ENCODE peak calls at places on chromosomes 4 and X, in nine cellular contexts. One of them, this sample, is unnamed.

GRCh38 chrX:9122504-9123245 is 88.7 kb upstream of the FAM9B start:
- DNase-seq in mucosa of descending colon: no peak
- DNase-seq in adipocyte: peak; percentile 14
- DNase-seq in iPS DF 6.9: no peak
- DNase-seq in left lung: no peak
- DNase-seq in lower lobe of right lung: no peak
- DNase-seq in breast epithelium: no peak
- DNase-seq in tibial nerve: peak; percentile 4
- DNase-seq in IMR-90: peak; percentile 35
- DNase-seq in this sample: no peak

GRCh38 chr4:129092636-129093172 is 635 bp downstream of the SCLT1 start:
- DNase-seq in IMR-90: peak; percentile 28
- DNase-seq in left lung: no peak
- DNase-seq in breast epithelium: no peak
- DNase-seq in adipocyte: peak; percentile 59
- DNase-seq in mucosa of descending colon: no peak
- DNase-seq in tibial nerve: no peak
- DNase-seq in iPS DF 6.9: no peak
- DNase-seq in lower lobe of right lung: no peak
- DNase-seq in this sample: no peak

GRCh38 chr4:20723019-20723418 is 22.8 kb downstream of the PACRGL start:
- DNase-seq in mucosa of descending colon: no peak
- DNase-seq in tibial nerve: no peak
- DNase-seq in lower lobe of right lung: no peak
- DNase-seq in left lung: no peak
- DNase-seq in iPS DF 6.9: no peak
- DNase-seq in adipocyte: no peak
- DNase-seq in breast epithelium: no peak
- DNase-seq in IMR-90: no peak
- DNase-seq in this sample: no peak

GRCh38 chrX:130637591-130637990 is 235.8 kb downstream of the RBMX2 start:
- DNase-seq in lower lobe of right lung: no peak
- DNase-seq in breast epithelium: no peak
- DNase-seq in iPS DF 6.9: no peak
- DNase-seq in tibial nerve: no peak
- DNase-seq in mucosa of descending colon: no peak
- DNase-seq in left lung: no peak
- DNase-seq in IMR-90: peak; percentile 58
- DNase-seq in adipocyte: peak; percentile 55
- DNase-seq in this sample: no peak

GRCh38 chr4:36230523-36230922 is 13.8 kb downstream of the ARAP2 start:
- DNase-seq in IMR-90: no peak
- DNase-seq in left lung: no peak
- DNase-seq in iPS DF 6.9: no peak
- DNase-seq in mucosa of descending colon: no peak
- DNase-seq in breast epithelium: no peak
- DNase-seq in tibial nerve: no peak
- DNase-seq in lower lobe of right lung: no peak
- DNase-seq in adipocyte: no peak
- DNase-seq in this sample: no peak

GRCh38 chr4:122010610-122011009 is 58.8 kb upstream of the TRPC3 start:
- DNase-seq in adipocyte: peak; percentile 21
- DNase-seq in left lung: no peak
- DNase-seq in lower lobe of right lung: no peak
- DNase-seq in tibial nerve: no peak
- DNase-seq in iPS DF 6.9: no peak
- DNase-seq in IMR-90: peak; percentile 95
- DNase-seq in mucosa of descending colon: no peak
- DNase-seq in breast epithelium: no peak
- DNase-seq in this sample: no peak

GRCh38 chr4:52627876-52628275 is 31.2 kb downstream of the USP46 start:
- DNase-seq in lower lobe of right lung: no peak
- DNase-seq in breast epithelium: no peak
- DNase-seq in IMR-90: no peak
- DNase-seq in mucosa of descending colon: peak; percentile 4
- DNase-seq in tibial nerve: no peak
- DNase-seq in adipocyte: no peak
- DNase-seq in left lung: no peak
- DNase-seq in iPS DF 6.9: no peak
- DNase-seq in this sample: no peak

GRCh38 chr4:57777871-57778270 is 667.7 kb upstream of the IGFBP7 start:
- DNase-seq in IMR-90: no peak
- DNase-seq in tibial nerve: no peak
- DNase-seq in mucosa of descending colon: no peak
- DNase-seq in lower lobe of right lung: no peak
- DNase-seq in left lung: no peak
- DNase-seq in iPS DF 6.9: no peak
- DNase-seq in breast epithelium: no peak
- DNase-seq in adipocyte: no peak
- DNase-seq in this sample: no peak

GRCh38 chr4:141686929-141687328 is 50.5 kb downstream of the IL15 start:
- DNase-seq in tibial nerve: peak; percentile 43
- DNase-seq in lower lobe of right lung: no peak
- DNase-seq in left lung: no peak
- DNase-seq in adipocyte: no peak
- DNase-seq in iPS DF 6.9: no peak
- DNase-seq in mucosa of descending colon: peak; percentile 11
- DNase-seq in IMR-90: no peak
- DNase-seq in breast epithelium: no peak
- DNase-seq in this sample: no peak

GRCh38 chr4:86960557-86960959 is 25.7 kb downstream of the AFF1 start:
- DNase-seq in breast epithelium: no peak
- DNase-seq in IMR-90: peak; percentile 46
- DNase-seq in left lung: no peak
- DNase-seq in tibial nerve: no peak
- DNase-seq in iPS DF 6.9: no peak
- DNase-seq in adipocyte: peak; percentile 63
- DNase-seq in lower lobe of right lung: no peak
- DNase-seq in mucosa of descending colon: no peak
- DNase-seq in this sample: no peak

GRCh38 chrX:107716045-107716684 is 59.4 kb downstream of the TSC22D3 start:
- DNase-seq in breast epithelium: no peak
- DNase-seq in IMR-90: peak; percentile 21
- DNase-seq in left lung: peak; percentile 78
- DNase-seq in mucosa of descending colon: peak; percentile 23
- DNase-seq in tibial nerve: no peak
- DNase-seq in adipocyte: peak; percentile 34
- DNase-seq in lower lobe of right lung: peak; percentile 54
- DNase-seq in iPS DF 6.9: no peak
- DNase-seq in this sample: peak; percentile 51

GRCh38 chrX:132592880-132593279 is 104.0 kb upstream of the MBNL3 start:
- DNase-seq in breast epithelium: no peak
- DNase-seq in iPS DF 6.9: no peak
- DNase-seq in adipocyte: peak; percentile 51
- DNase-seq in mucosa of descending colon: peak; percentile 12
- DNase-seq in left lung: no peak
- DNase-seq in lower lobe of right lung: no peak
- DNase-seq in IMR-90: no peak
- DNase-seq in tibial nerve: peak; percentile 4
- DNase-seq in this sample: no peak

GRCh38 chr4:11002961-11003360 is 318.4 kb upstream of the CLNK start:
- DNase-seq in left lung: no peak
- DNase-seq in adipocyte: no peak
- DNase-seq in lower lobe of right lung: no peak
- DNase-seq in iPS DF 6.9: no peak
- DNase-seq in tibial nerve: no peak
- DNase-seq in mucosa of descending colon: no peak
- DNase-seq in IMR-90: no peak
- DNase-seq in breast epithelium: no peak
- DNase-seq in this sample: no peak

GRCh38 chr4:12595986-12596385 is 888.2 kb downstream of the RAB28 start:
- DNase-seq in lower lobe of right lung: no peak
- DNase-seq in adipocyte: no peak
- DNase-seq in iPS DF 6.9: no peak
- DNase-seq in tibial nerve: no peak
- DNase-seq in IMR-90: no peak
- DNase-seq in left lung: no peak
- DNase-seq in breast epithelium: no peak
- DNase-seq in mucosa of descending colon: no peak
- DNase-seq in this sample: no peak

DNA sequence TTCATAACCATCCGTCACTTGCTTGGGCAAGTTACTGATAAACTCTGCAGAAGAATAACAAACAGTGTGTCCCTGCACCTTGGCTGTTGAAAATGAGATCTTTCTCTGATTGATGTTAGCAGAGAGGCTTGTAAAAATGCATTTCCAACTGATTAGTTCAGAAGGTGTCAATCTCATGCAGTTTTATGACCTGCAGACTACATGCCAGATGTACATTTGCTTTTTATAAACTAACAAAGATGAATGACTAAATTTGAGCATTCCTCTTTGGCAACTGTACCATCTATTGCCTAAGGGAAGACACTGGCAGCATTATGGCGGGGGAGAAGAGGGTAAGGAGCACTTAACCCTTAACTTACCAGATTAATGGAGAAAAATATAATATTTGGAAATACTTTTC is 192.8 kb downstream of the DCTD start:
- DNase-seq in adipocyte: peak; percentile 39
- DNase-seq in lower lobe of right lung: no peak
- DNase-seq in mucosa of descending colon: peak; percentile 3
- DNase-seq in IMR-90: peak; percentile 26
- DNase-seq in iPS DF 6.9: no peak
- DNase-seq in tibial nerve: no peak
- DNase-seq in left lung: no peak
- DNase-seq in breast epithelium: no peak
- DNase-seq in this sample: no peak
- H3K9me3 ChIP-seq in adipocyte: no peaks in the 10 kb centered on the region
- H3K9me3 ChIP-seq in lower lobe of right lung: no peaks in the 10 kb centered on the region
- H3K9me3 ChIP-seq in mucosa of descending colon: no peaks in the 10 kb centered on the region
- H3K9me3 ChIP-seq in IMR-90: no peaks in the 10 kb centered on the region
- H3K9me3 ChIP-seq in iPS DF 6.9: no peaks in the 10 kb centered on the region
- H3K9me3 ChIP-seq in tibial nerve: no peaks in the 10 kb centered on the region
- H3K9me3 ChIP-seq in left lung: no peaks in the 10 kb centered on the region
- H3K9me3 ChIP-seq in breast epithelium: no peaks in the 10 kb centered on the region
- H3K9me3 ChIP-seq in this sample: no peaks in the 10 kb centered on the region

DNA sequence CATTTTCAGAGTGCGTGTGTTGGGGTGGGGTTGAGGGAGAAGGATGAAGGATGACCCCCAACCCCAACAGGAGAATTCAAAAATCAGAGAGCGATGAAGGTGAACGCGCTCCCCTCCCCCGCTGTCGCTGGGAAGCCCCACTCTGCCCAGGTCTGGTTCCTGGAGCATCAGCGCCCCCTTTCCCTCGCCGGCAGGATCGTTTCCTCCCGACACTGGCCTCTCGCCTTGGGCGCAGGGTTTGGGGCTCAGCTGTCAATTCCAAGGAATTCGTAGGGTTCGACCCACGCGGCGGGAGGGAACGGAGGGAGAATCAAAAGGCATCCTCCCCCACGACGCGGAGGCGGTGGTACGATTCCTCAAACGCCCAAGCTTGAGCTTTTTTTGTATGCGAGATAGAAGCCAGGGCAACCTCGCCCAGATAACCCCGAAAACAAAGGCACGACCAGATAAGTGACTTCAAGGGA is 997 bp upstream of the PDGFRA start:
- DNase-seq in adipocyte: peak; percentile 95
- DNase-seq in mucosa of descending colon: peak; percentile 70
- DNase-seq in tibial nerve: peak; percentile 82
- DNase-seq in breast epithelium: peak; percentile 59
- DNase-seq in left lung: peak; percentile 83
- DNase-seq in iPS DF 6.9: no peak
- DNase-seq in lower lobe of right lung: peak; percentile 62
- DNase-seq in IMR-90: peak; percentile 82
- DNase-seq in this sample: no peak
- H3K9me3 ChIP-seq in adipocyte: no peaks in the 10 kb centered on the region
- H3K9me3 ChIP-seq in mucosa of descending colon: no peaks in the 10 kb centered on the region
- H3K9me3 ChIP-seq in tibial nerve: no peaks in the 10 kb centered on the region
- H3K9me3 ChIP-seq in breast epithelium: no peaks in the 10 kb centered on the region
- H3K9me3 ChIP-seq in left lung: no peaks in the 10 kb centered on the region
- H3K9me3 ChIP-seq in iPS DF 6.9: no peaks in the 10 kb centered on the region
- H3K9me3 ChIP-seq in lower lobe of right lung: no peaks in the 10 kb centered on the region
- H3K9me3 ChIP-seq in IMR-90: no peaks in the 10 kb centered on the region
- H3K9me3 ChIP-seq in this sample: no peaks in the 10 kb centered on the region

GRCh38 chr4:77911091-77911490 is 48.5 kb downstream of the MRPL1 start:
- DNase-seq in tibial nerve: no peak
- DNase-seq in iPS DF 6.9: no peak
- DNase-seq in adipocyte: no peak
- DNase-seq in lower lobe of right lung: no peak
- DNase-seq in IMR-90: peak; percentile 57
- DNase-seq in mucosa of descending colon: no peak
- DNase-seq in breast epithelium: no peak
- DNase-seq in left lung: no peak
- DNase-seq in this sample: no peak
- H3K9me3 ChIP-seq in tibial nerve: no peaks in the 10 kb centered on the region
- H3K9me3 ChIP-seq in iPS DF 6.9: no peaks in the 10 kb centered on the region
- H3K9me3 ChIP-seq in adipocyte: no peaks in the 10 kb centered on the region
- H3K9me3 ChIP-seq in lower lobe of right lung: no peaks in the 10 kb centered on the region
- H3K9me3 ChIP-seq in IMR-90: no peaks in the 10 kb centered on the region
- H3K9me3 ChIP-seq in mucosa of descending colon: no peaks in the 10 kb centered on the region
- H3K9me3 ChIP-seq in breast epithelium: no peaks in the 10 kb centered on the region
- H3K9me3 ChIP-seq in left lung: no peaks in the 10 kb centered on the region
- H3K9me3 ChIP-seq in this sample: no peaks in the 10 kb centered on the region

DNA sequence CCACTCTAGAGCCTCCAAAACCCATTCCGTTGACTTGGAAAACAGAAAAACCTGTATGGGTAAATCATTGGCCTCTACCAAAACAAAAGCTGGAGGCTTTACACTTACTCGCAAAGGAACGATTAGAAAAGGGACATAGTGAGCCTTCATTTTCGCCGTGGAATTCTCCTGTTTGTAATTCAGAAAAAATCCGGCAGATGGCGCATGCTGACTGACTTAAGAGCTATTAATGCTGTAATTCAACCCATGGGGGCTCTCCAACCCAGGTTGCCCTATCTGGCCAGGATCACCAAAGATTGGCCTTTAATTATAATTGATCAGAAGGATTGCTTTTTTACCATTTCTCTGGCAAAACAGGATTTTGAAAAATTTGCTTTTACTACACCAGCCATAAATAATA is 60.8 kb downstream of the ZNF732 start:
- DNase-seq in breast epithelium: no peak
- DNase-seq in lower lobe of right lung: no peak
- DNase-seq in IMR-90: no peak
- DNase-seq in left lung: no peak
- DNase-seq in mucosa of descending colon: peak; percentile 78
- DNase-seq in adipocyte: peak; percentile 50
- DNase-seq in tibial nerve: peak; percentile 71
- DNase-seq in iPS DF 6.9: peak; percentile 47
- DNase-seq in this sample: peak; percentile 54
- H3K9me3 ChIP-seq in breast epithelium: peaks cover 33% of the 10 kb centered on the region
- H3K9me3 ChIP-seq in lower lobe of right lung: peaks cover 21% of the 10 kb centered on the region
- H3K9me3 ChIP-seq in IMR-90: peaks cover 16% of the 10 kb centered on the region
- H3K9me3 ChIP-seq in left lung: peaks cover 31% of the 10 kb centered on the region
- H3K9me3 ChIP-seq in mucosa of descending colon: peaks cover 28% of the 10 kb centered on the region
- H3K9me3 ChIP-seq in adipocyte: peaks cover 85% of the 10 kb centered on the region
- H3K9me3 ChIP-seq in tibial nerve: no peaks in the 10 kb centered on the region
- H3K9me3 ChIP-seq in iPS DF 6.9: no peaks in the 10 kb centered on the region
- H3K9me3 ChIP-seq in this sample: no peaks in the 10 kb centered on the region

DNA sequence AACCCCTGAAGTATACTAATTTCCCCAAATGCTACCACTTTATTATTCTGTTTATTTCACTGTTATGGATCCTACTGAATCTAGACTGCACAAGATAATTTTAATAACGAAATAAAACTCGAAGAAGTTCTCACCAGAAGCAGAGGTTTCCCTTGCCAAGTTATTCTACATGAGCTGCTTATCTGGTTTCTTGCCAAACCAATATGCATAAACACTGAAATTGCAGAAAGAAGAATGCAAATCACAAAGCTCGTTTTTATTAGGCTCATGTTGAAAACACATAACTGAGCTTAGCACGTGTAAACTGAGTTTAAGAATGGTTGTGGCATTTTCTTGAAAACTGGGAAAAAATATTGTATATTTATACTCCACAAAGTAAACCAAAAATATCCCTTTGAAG is 35.9 kb downstream of the GRID2 start:
- DNase-seq in breast epithelium: no peak
- DNase-seq in tibial nerve: no peak
- DNase-seq in IMR-90: no peak
- DNase-seq in adipocyte: no peak
- DNase-seq in iPS DF 6.9: no peak
- DNase-seq in mucosa of descending colon: no peak
- DNase-seq in lower lobe of right lung: no peak
- DNase-seq in left lung: no peak
- DNase-seq in this sample: no peak
- H3K9me3 ChIP-seq in breast epithelium: no peaks in the 10 kb centered on the region
- H3K9me3 ChIP-seq in tibial nerve: no peaks in the 10 kb centered on the region
- H3K9me3 ChIP-seq in IMR-90: no peaks in the 10 kb centered on the region
- H3K9me3 ChIP-seq in adipocyte: no peaks in the 10 kb centered on the region
- H3K9me3 ChIP-seq in iPS DF 6.9: no peaks in the 10 kb centered on the region
- H3K9me3 ChIP-seq in mucosa of descending colon: no peaks in the 10 kb centered on the region
- H3K9me3 ChIP-seq in lower lobe of right lung: no peaks in the 10 kb centered on the region
- H3K9me3 ChIP-seq in left lung: no peaks in the 10 kb centered on the region
- H3K9me3 ChIP-seq in this sample: no peaks in the 10 kb centered on the region